ENCODE peak calls at places on chromosomes 1 and 21, in four cellular contexts. One of them, this sample, is unnamed.

GRCh38 chr1:72288886-72289285 is 6.5 kb upstream of the NEGR1 start:
- DNase-seq in HCT116: no peak
- DNase-seq in neural progenitor cell: no peak
- DNase-seq in GM23338: no peak
- DNase-seq in this sample: no peak

GRCh38 chr1:110672753-110673108 is 2.0 kb downstream of the KCNA3 start:
- DNase-seq in HCT116: no peak
- DNase-seq in neural progenitor cell: no peak
- DNase-seq in GM23338: no peak
- DNase-seq in this sample: peak; percentile 66

GRCh38 chr21:14762734-14763694 is 216.9 kb upstream of the SAMSN1 start:
- DNase-seq in HCT116: no peak
- DNase-seq in neural progenitor cell: no peak
- DNase-seq in GM23338: no peak
- DNase-seq in this sample: peak; percentile 89

GRCh38 chr1:76864383-76864782 is 2.9 kb upstream of the ST6GALNAC5 start:
- DNase-seq in HCT116: no peak
- DNase-seq in neural progenitor cell: peak; percentile 11
- DNase-seq in GM23338: peak; percentile 23
- DNase-seq in this sample: no peak

GRCh38 chr1:197178998-197179397 is 32.5 kb upstream of the ASPM start:
- DNase-seq in HCT116: no peak
- DNase-seq in neural progenitor cell: no peak
- DNase-seq in GM23338: no peak
- DNase-seq in this sample: peak; percentile 19

GRCh38 chr1:54287176-54287650 is 87.2 kb downstream of the MRPL37 start:
- DNase-seq in HCT116: no peak
- DNase-seq in neural progenitor cell: no peak
- DNase-seq in GM23338: no peak
- DNase-seq in this sample: no peak

GRCh38 chr1:205317311-205317917 is 4.1 kb downstream of the NUAK2 start:
- DNase-seq in HCT116: no peak
- DNase-seq in neural progenitor cell: no peak
- DNase-seq in GM23338: no peak
- DNase-seq in this sample: no peak

GRCh38 chr21:44568261-44568660 is 5.3 kb upstream of the KRTAP10-4 start:
- DNase-seq in HCT116: no peak
- DNase-seq in neural progenitor cell: no peak
- DNase-seq in GM23338: no peak
- DNase-seq in this sample: no peak

GRCh38 chr1:216600730-216601426 is 122.4 kb downstream of the ESRRG start:
- DNase-seq in HCT116: no peak
- DNase-seq in neural progenitor cell: peak; percentile 85
- DNase-seq in GM23338: peak; percentile 89
- DNase-seq in this sample: peak; percentile 36

GRCh38 chr1:31663622-31664452 is 19.2 kb upstream of the PEF1 start:
- DNase-seq in HCT116: peak; percentile 13
- DNase-seq in neural progenitor cell: peak; percentile 81
- DNase-seq in GM23338: peak; percentile 82
- DNase-seq in this sample: peak; percentile 30

GRCh38 chr1:37474051-37474696 is at the start of gene ZC3H12A:
- DNase-seq in HCT116: peak; percentile 75
- DNase-seq in neural progenitor cell: peak; percentile 94
- DNase-seq in GM23338: peak; percentile 91
- DNase-seq in this sample: peak; percentile 95

GRCh38 chr1:119373465-119373864 is 4.9 kb downstream of the HAO2 start:
- DNase-seq in HCT116: no peak
- DNase-seq in neural progenitor cell: no peak
- DNase-seq in GM23338: no peak
- DNase-seq in this sample: no peak

GRCh38 chr1:214637722-214638473 is 34.9 kb downstream of the CENPF start:
- DNase-seq in HCT116: peak; percentile 34
- DNase-seq in neural progenitor cell: peak; percentile 43
- DNase-seq in GM23338: peak; percentile 69
- DNase-seq in this sample: peak; percentile 50

GRCh38 chr1:206932271-206932670 is 10.5 kb upstream of the FCMR start:
- DNase-seq in HCT116: no peak
- DNase-seq in neural progenitor cell: no peak
- DNase-seq in GM23338: no peak
- DNase-seq in this sample: no peak

GRCh38 chr1:66652556-66652955 is 99.7 kb upstream of the DYNLT5 start:
- DNase-seq in HCT116: no peak
- DNase-seq in neural progenitor cell: no peak
- DNase-seq in GM23338: peak; percentile 5
- DNase-seq in this sample: no peak

GRCh38 chr21:28636988-28637691 is 355.5 kb downstream of the LTN1 start:
- DNase-seq in HCT116: no peak
- DNase-seq in neural progenitor cell: no peak
- DNase-seq in GM23338: no peak
- DNase-seq in this sample: no peak

GRCh38 chr1:208041505-208041904 is 130.6 kb upstream of the CD34 start:
- DNase-seq in HCT116: no peak
- DNase-seq in neural progenitor cell: no peak
- DNase-seq in GM23338: no peak
- DNase-seq in this sample: no peak

GRCh38 chr1:222370911-222371717 is 176.8 kb downstream of the HHIPL2 start:
- DNase-seq in HCT116: no peak
- DNase-seq in neural progenitor cell: no peak
- DNase-seq in GM23338: no peak
- DNase-seq in this sample: no peak

GRCh38 chr21:16634522-16634914 is 878.3 kb upstream of the CXADR start:
- DNase-seq in HCT116: no peak
- DNase-seq in neural progenitor cell: no peak
- DNase-seq in GM23338: peak; percentile 75
- DNase-seq in this sample: no peak
- TF ChIP-seq EZH2phosphoT487 in HCT116: no peak
- TF ChIP-seq EZH2phosphoT487 in neural progenitor cell: no peak
- TF ChIP-seq EZH2phosphoT487 in GM23338: no peak
- TF ChIP-seq EZH2phosphoT487 in this sample: no peak

DNA sequence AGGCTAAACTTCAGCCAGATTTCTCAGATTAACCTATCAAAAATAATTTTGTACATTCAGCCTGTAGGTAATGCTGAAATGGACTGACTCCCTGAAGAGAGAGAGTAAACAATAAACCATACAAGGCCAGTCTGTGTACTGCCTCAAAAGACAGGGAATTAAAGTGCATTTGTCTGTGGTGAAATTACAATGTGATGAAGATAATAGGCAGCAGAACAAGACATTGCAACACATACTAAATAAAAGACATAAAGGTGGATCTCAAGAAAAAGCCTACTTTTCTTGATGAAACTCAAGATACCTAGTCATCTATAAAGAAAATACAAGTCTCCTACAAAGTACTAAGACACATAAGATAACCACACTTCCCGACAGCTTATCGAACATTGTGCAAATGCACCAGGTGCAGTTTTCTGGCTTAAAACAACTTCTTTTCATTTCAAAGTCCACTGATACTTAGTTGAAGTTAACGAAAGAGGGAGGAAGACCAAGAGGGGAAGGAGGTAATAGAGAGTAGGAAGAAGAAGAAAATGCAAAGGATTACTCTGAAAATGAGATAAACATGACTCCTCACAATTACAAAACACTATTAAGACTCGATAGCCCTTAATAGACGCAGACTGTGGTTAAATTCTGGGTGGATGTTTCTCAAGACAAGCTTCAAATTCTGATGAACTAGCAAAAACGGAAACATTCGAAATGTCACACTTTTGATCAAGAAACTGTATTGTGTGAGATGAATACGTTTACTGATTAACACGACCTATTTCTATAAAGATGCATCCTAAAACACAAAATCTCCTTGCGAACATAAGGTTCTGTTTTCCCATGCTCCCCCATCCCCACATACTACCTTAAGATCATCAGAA is 2.0 kb downstream of the HNRNPR start:
- DNase-seq in HCT116: no peak
- DNase-seq in neural progenitor cell: no peak
- DNase-seq in GM23338: no peak
- DNase-seq in this sample: peak; percentile 11
- H3K4me1 ChIP-seq in HCT116: peaks cover 45% of the 10 kb centered on the region
- H3K4me1 ChIP-seq in neural progenitor cell: peaks cover 43% of the 10 kb centered on the region
- H3K4me1 ChIP-seq in GM23338: peaks cover 36% of the 10 kb centered on the region
- H3K4me1 ChIP-seq in this sample: peaks cover 15% of the 10 kb centered on the region

GRCh38 chr1:84425145-84425876 is 27.0 kb downstream of the DNASE2B start:
- DNase-seq in HCT116: no peak
- DNase-seq in neural progenitor cell: no peak
- DNase-seq in GM23338: no peak
- DNase-seq in this sample: no peak

GRCh38 chr1:84426376-84426775 is 28.1 kb downstream of the DNASE2B start:
- DNase-seq in HCT116: no peak
- DNase-seq in neural progenitor cell: no peak
- DNase-seq in GM23338: no peak
- DNase-seq in this sample: no peak

GRCh38 chr1:84429231-84429630 is 30.9 kb downstream of the DNASE2B start:
- DNase-seq in HCT116: no peak
- DNase-seq in neural progenitor cell: no peak
- DNase-seq in GM23338: no peak
- DNase-seq in this sample: no peak

GRCh38 chr1:84428220-84428619 is 29.9 kb downstream of the DNASE2B start:
- DNase-seq in HCT116: no peak
- DNase-seq in neural progenitor cell: peak; percentile 7
- DNase-seq in GM23338: no peak
- DNase-seq in this sample: no peak

DNA sequence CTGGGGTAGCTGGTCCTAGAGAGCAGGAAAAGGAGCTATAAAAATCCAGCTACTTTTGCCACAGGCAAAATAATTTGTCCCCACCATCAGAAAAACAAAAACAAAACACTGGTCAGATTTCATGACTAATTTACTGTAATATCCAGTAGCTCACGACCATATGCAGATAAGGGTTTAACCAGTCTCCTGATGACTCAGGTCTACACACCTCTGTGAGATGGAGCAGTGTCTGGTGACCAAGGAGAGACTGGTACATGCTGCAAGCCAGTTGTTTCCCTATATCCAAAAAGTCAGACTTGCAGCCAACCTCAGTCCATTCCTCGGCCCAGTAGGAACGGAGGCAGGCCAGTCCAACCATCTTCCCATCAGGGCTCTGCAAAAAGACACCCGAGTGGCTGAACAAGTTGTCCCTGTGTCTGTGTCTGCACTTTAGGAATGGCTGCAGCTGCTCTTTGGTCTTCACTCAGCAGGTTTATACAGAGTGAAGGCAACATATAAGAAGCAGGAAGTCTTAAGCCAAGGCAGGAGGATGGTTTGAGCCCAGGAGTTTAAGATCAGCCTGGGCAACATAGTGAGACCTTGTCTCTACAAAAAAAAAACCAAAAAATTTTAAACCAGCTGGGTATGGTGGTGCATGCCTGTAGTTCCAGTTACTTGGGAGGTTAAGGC is 29.4 kb downstream of the DNASE2B start:
- DNase-seq in HCT116: peak; percentile 60
- DNase-seq in neural progenitor cell: no peak
- DNase-seq in GM23338: no peak
- DNase-seq in this sample: no peak
- TF ChIP-seq EZH2phosphoT487 in HCT116: no peak
- TF ChIP-seq EZH2phosphoT487 in neural progenitor cell: no peak
- TF ChIP-seq EZH2phosphoT487 in GM23338: no peak
- TF ChIP-seq EZH2phosphoT487 in this sample: no peak

DNA sequence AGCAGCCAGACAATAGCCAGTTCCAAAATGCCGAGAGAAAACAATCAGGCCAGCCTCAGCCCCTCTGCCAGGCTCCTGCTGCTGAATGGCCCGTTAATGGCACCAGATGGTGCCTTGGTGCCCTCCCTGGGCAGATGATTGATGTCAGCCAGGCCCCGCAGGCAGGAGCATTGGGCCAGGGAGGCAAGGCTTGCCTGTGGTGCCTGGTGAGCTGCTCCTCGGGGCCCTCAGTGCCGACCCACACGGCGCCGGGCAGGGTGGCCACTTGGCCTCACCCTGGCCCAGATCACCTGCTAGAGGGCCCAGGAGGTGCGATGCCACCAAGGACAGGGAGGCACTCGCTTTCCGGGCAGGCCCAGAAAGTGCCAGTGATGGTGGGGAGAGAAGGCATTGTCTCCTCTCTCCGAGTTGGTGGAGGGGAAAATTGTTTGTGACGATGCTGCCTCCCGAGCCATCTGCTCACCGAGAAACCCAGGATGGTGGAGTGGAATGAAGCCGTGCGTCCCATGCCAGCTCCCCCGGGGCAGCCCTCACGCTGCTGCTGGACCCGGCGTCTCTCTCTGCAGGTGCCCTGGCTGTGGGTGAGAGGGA is 28.1 kb downstream of the QSOX1 start:
- DNase-seq in HCT116: no peak
- DNase-seq in neural progenitor cell: no peak
- DNase-seq in GM23338: no peak
- DNase-seq in this sample: no peak
- H3K4me1 ChIP-seq in HCT116: no peaks in the 10 kb centered on the region
- H3K4me1 ChIP-seq in neural progenitor cell: no peaks in the 10 kb centered on the region
- H3K4me1 ChIP-seq in GM23338: no peaks in the 10 kb centered on the region
- H3K4me1 ChIP-seq in this sample: no peaks in the 10 kb centered on the region

GRCh38 chr1:87450136-87450535 is 121.5 kb downstream of the LMO4 start:
- DNase-seq in HCT116: no peak
- DNase-seq in neural progenitor cell: no peak
- DNase-seq in GM23338: no peak
- DNase-seq in this sample: no peak

GRCh38 chr1:87449348-87449963 is 120.8 kb downstream of the LMO4 start:
- DNase-seq in HCT116: no peak
- DNase-seq in neural progenitor cell: no peak
- DNase-seq in GM23338: no peak
- DNase-seq in this sample: peak; percentile 87

GRCh38 chr1:87451229-87451900 is 122.7 kb downstream of the LMO4 start:
- DNase-seq in HCT116: no peak
- DNase-seq in neural progenitor cell: no peak
- DNase-seq in GM23338: no peak
- DNase-seq in this sample: no peak

GRCh38 chr1:87452648-87453047 is 124.0 kb downstream of the LMO4 start:
- DNase-seq in HCT116: no peak
- DNase-seq in neural progenitor cell: no peak
- DNase-seq in GM23338: no peak
- DNase-seq in this sample: no peak

DNA sequence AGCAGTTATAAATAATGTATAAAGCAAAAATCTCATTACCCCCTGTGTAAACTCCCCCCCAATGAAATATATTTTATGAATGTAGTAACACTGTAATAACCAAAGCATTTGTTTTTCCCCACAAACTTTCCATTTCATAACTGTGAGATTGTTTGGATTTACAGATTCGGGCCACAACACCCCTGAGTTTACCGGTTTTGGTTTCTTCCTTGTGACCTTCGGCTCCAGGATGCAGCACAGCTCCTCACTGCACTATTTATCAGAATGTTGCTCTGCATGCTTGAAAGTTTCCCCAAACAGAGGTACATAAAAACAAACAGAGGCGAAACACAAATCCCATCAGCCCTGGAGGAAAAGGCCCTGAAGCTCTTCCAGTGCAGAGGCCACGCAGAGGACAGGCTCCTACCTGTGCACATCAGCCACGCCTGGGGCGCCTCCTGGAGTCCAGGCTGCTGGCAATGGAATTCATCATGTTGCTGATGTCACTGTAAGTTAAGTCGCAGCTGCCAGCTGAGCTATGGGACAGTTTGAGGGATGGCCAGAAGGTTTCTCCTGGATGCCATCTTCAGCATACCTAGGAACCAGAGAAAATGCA is 122.0 kb downstream of the LMO4 start:
- DNase-seq in HCT116: no peak
- DNase-seq in neural progenitor cell: peak; percentile 36
- DNase-seq in GM23338: peak; percentile 33
- DNase-seq in this sample: peak; percentile 78
- TF ChIP-seq EZH2phosphoT487 in HCT116: no peak
- TF ChIP-seq EZH2phosphoT487 in neural progenitor cell: no peak
- TF ChIP-seq EZH2phosphoT487 in GM23338: no peak
- TF ChIP-seq EZH2phosphoT487 in this sample: no peak